ENCODE peak calls at places on chromosomes 13 and 19, in six cellular contexts. One of them, this sample, is unnamed.

GRCh38 chr19:30906871-30907270 is 442.4 kb downstream of the TSHZ3 start:
- DNase-seq in CD8-positive, alpha-beta T cell: no peak
- DNase-seq in tibial nerve: no peak
- DNase-seq in trophoblast cell: no peak
- DNase-seq in suprapubic skin: no peak
- DNase-seq in neural progenitor cell: no peak
- DNase-seq in this sample: no peak

GRCh38 chr13:24228852-24229458 is 68.4 kb downstream of the SPATA13 start:
- DNase-seq in CD8-positive, alpha-beta T cell: no peak
- DNase-seq in tibial nerve: no peak
- DNase-seq in trophoblast cell: peak; percentile 81
- DNase-seq in suprapubic skin: no peak
- DNase-seq in neural progenitor cell: peak; percentile 75
- DNase-seq in this sample: no peak

GRCh38 chr19:55432355-55432959 is 10.6 kb downstream of the SHISA7 start:
- DNase-seq in CD8-positive, alpha-beta T cell: no peak
- DNase-seq in tibial nerve: no peak
- DNase-seq in trophoblast cell: peak; percentile 57
- DNase-seq in suprapubic skin: no peak
- DNase-seq in neural progenitor cell: no peak
- DNase-seq in this sample: no peak

GRCh38 chr13:95553271-95553588 is 710 bp downstream of the CLDN10 start:
- DNase-seq in CD8-positive, alpha-beta T cell: no peak
- DNase-seq in tibial nerve: no peak
- DNase-seq in trophoblast cell: no peak
- DNase-seq in suprapubic skin: no peak
- DNase-seq in neural progenitor cell: peak; percentile 41
- DNase-seq in this sample: no peak

GRCh38 chr19:46967578-46968018 is 52.0 kb upstream of the NPAS1 start:
- DNase-seq in CD8-positive, alpha-beta T cell: no peak
- DNase-seq in tibial nerve: no peak
- DNase-seq in trophoblast cell: no peak
- DNase-seq in suprapubic skin: peak; percentile 75
- DNase-seq in neural progenitor cell: no peak
- DNase-seq in this sample: no peak

GRCh38 chr19:17303940-17304267 is 679 bp upstream of the ABHD8 start:
- DNase-seq in CD8-positive, alpha-beta T cell: no peak
- DNase-seq in tibial nerve: no peak
- DNase-seq in trophoblast cell: no peak
- DNase-seq in suprapubic skin: no peak
- DNase-seq in neural progenitor cell: no peak
- DNase-seq in this sample: no peak

GRCh38 chr19:4352701-4353121 is 9.3 kb downstream of the MPND start:
- DNase-seq in CD8-positive, alpha-beta T cell: peak; percentile 43
- DNase-seq in tibial nerve: no peak
- DNase-seq in trophoblast cell: peak; percentile 67
- DNase-seq in suprapubic skin: peak; percentile 70
- DNase-seq in neural progenitor cell: peak; percentile 84
- DNase-seq in this sample: peak; percentile 25

GRCh38 chr13:96279904-96280303 is 190.0 kb downstream of the HS6ST3 start:
- DNase-seq in CD8-positive, alpha-beta T cell: no peak
- DNase-seq in tibial nerve: no peak
- DNase-seq in trophoblast cell: no peak
- DNase-seq in suprapubic skin: no peak
- DNase-seq in neural progenitor cell: no peak
- DNase-seq in this sample: no peak

GRCh38 chr13:93603043-93603442 is 376.4 kb downstream of the GPC6 start:
- DNase-seq in CD8-positive, alpha-beta T cell: no peak
- DNase-seq in tibial nerve: no peak
- DNase-seq in trophoblast cell: no peak
- DNase-seq in suprapubic skin: no peak
- DNase-seq in neural progenitor cell: no peak
- DNase-seq in this sample: no peak

GRCh38 chr13:71360041-71360440 is 507.0 kb downstream of the DACH1 start:
- DNase-seq in CD8-positive, alpha-beta T cell: no peak
- DNase-seq in tibial nerve: no peak
- DNase-seq in trophoblast cell: no peak
- DNase-seq in suprapubic skin: no peak
- DNase-seq in neural progenitor cell: no peak
- DNase-seq in this sample: no peak

GRCh38 chr13:60838581-60838980 is 441.6 kb downstream of the TDRD3 start:
- DNase-seq in CD8-positive, alpha-beta T cell: no peak
- DNase-seq in tibial nerve: no peak
- DNase-seq in trophoblast cell: no peak
- DNase-seq in suprapubic skin: no peak
- DNase-seq in neural progenitor cell: no peak
- DNase-seq in this sample: no peak

GRCh38 chr13:99278843-99279242 is 20.7 kb upstream of the GPR18 start:
- DNase-seq in CD8-positive, alpha-beta T cell: no peak
- DNase-seq in tibial nerve: no peak
- DNase-seq in trophoblast cell: no peak
- DNase-seq in suprapubic skin: no peak
- DNase-seq in neural progenitor cell: no peak
- DNase-seq in this sample: no peak

GRCh38 chr19:35015576-35016351 is 14.5 kb upstream of the SCN1B start:
- DNase-seq in CD8-positive, alpha-beta T cell: no peak
- DNase-seq in tibial nerve: peak; percentile 40
- DNase-seq in trophoblast cell: no peak
- DNase-seq in suprapubic skin: no peak
- DNase-seq in neural progenitor cell: no peak
- DNase-seq in this sample: no peak

GRCh38 chr19:31444931-31445330 is 95.7 kb upstream of the TSHZ3 start:
- DNase-seq in CD8-positive, alpha-beta T cell: no peak
- DNase-seq in tibial nerve: no peak
- DNase-seq in trophoblast cell: no peak
- DNase-seq in suprapubic skin: no peak
- DNase-seq in neural progenitor cell: no peak
- DNase-seq in this sample: no peak

GRCh38 chr13:105952233-105952767 is 583.2 kb downstream of the EFNB2 start:
- DNase-seq in CD8-positive, alpha-beta T cell: no peak
- DNase-seq in tibial nerve: no peak
- DNase-seq in trophoblast cell: no peak
- DNase-seq in suprapubic skin: no peak
- DNase-seq in neural progenitor cell: no peak
- DNase-seq in this sample: no peak

GRCh38 chr19:20413705-20414104 is 151.9 kb downstream of the ZNF737 start:
- DNase-seq in CD8-positive, alpha-beta T cell: no peak
- DNase-seq in tibial nerve: no peak
- DNase-seq in trophoblast cell: no peak
- DNase-seq in suprapubic skin: no peak
- DNase-seq in neural progenitor cell: no peak
- DNase-seq in this sample: no peak

GRCh38 chr19:40928859-40929258 is 46.8 kb upstream of the CYP2A7 start:
- DNase-seq in CD8-positive, alpha-beta T cell: no peak
- DNase-seq in tibial nerve: no peak
- DNase-seq in trophoblast cell: peak; percentile 72
- DNase-seq in suprapubic skin: no peak
- DNase-seq in neural progenitor cell: no peak
- DNase-seq in this sample: no peak

GRCh38 chr13:34942732-34943674 is 933 bp downstream of the NBEA start:
- DNase-seq in CD8-positive, alpha-beta T cell: peak; percentile 0
- DNase-seq in tibial nerve: no peak
- DNase-seq in trophoblast cell: no peak
- DNase-seq in suprapubic skin: peak; percentile 49
- DNase-seq in neural progenitor cell: peak; percentile 84
- DNase-seq in this sample: peak; percentile 49

GRCh38 chr19:47593860-47594259 is 15.1 kb upstream of the BICRA start:
- DNase-seq in CD8-positive, alpha-beta T cell: no peak
- DNase-seq in tibial nerve: no peak
- DNase-seq in trophoblast cell: no peak
- DNase-seq in suprapubic skin: no peak
- DNase-seq in neural progenitor cell: no peak
- DNase-seq in this sample: no peak

GRCh38 chr13:109669234-109669612 is 117.2 kb downstream of the IRS2 start:
- DNase-seq in CD8-positive, alpha-beta T cell: no peak
- DNase-seq in tibial nerve: no peak
- DNase-seq in trophoblast cell: no peak
- DNase-seq in suprapubic skin: no peak
- DNase-seq in neural progenitor cell: peak; percentile 34
- DNase-seq in this sample: no peak

GRCh38 chr13:111973186-111974064 is 93.5 kb upstream of the SOX1 start:
- DNase-seq in CD8-positive, alpha-beta T cell: no peak
- DNase-seq in tibial nerve: no peak
- DNase-seq in trophoblast cell: no peak
- DNase-seq in suprapubic skin: no peak
- DNase-seq in neural progenitor cell: peak; percentile 64
- DNase-seq in this sample: no peak

GRCh38 chr13:30713133-30713532 is 22.2 kb upstream of the ALOX5AP start:
- DNase-seq in CD8-positive, alpha-beta T cell: no peak
- DNase-seq in tibial nerve: no peak
- DNase-seq in trophoblast cell: peak; percentile 31
- DNase-seq in suprapubic skin: no peak
- DNase-seq in neural progenitor cell: no peak
- DNase-seq in this sample: no peak

GRCh38 chr13:49454388-49455015 is 10.4 kb downstream of the SETDB2 start:
- DNase-seq in CD8-positive, alpha-beta T cell: no peak
- DNase-seq in tibial nerve: no peak
- DNase-seq in trophoblast cell: no peak
- DNase-seq in suprapubic skin: no peak
- DNase-seq in neural progenitor cell: no peak
- DNase-seq in this sample: no peak

GRCh38 chr19:49950956-49951526 is 9.9 kb downstream of the SIGLEC11 start:
- DNase-seq in CD8-positive, alpha-beta T cell: no peak
- DNase-seq in tibial nerve: no peak
- DNase-seq in trophoblast cell: no peak
- DNase-seq in suprapubic skin: no peak
- DNase-seq in neural progenitor cell: no peak
- DNase-seq in this sample: no peak

GRCh38 chr19:49952475-49952829 is 8.5 kb downstream of the SIGLEC11 start:
- DNase-seq in CD8-positive, alpha-beta T cell: no peak
- DNase-seq in tibial nerve: no peak
- DNase-seq in trophoblast cell: no peak
- DNase-seq in suprapubic skin: no peak
- DNase-seq in neural progenitor cell: no peak
- DNase-seq in this sample: no peak

GRCh38 chr19:49949735-49950589 is 11.0 kb downstream of the SIGLEC11 start:
- DNase-seq in CD8-positive, alpha-beta T cell: no peak
- DNase-seq in tibial nerve: no peak
- DNase-seq in trophoblast cell: no peak
- DNase-seq in suprapubic skin: no peak
- DNase-seq in neural progenitor cell: no peak
- DNase-seq in this sample: no peak

GRCh38 chr19:49951806-49952474 is 9.0 kb downstream of the SIGLEC11 start:
- DNase-seq in CD8-positive, alpha-beta T cell: no peak
- DNase-seq in tibial nerve: no peak
- DNase-seq in trophoblast cell: no peak
- DNase-seq in suprapubic skin: no peak
- DNase-seq in neural progenitor cell: no peak
- DNase-seq in this sample: no peak

DNA sequence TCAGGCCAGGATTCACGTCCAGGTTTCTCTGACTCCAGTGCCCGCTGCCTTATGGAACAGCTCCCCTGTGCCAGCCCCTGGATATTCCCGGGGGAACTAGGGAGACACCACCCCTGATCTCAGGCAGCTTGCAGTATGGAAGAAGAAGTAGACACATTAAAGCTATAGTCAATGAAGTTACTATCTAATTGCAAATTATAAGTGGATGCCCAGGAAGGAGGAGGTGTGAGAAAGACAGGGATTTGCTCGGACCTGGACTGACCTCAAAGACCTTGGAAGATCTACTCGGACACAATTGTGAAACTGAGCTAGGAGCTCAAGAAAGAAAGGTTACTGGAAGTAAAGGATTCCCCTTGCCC is 10.4 kb downstream of the SIGLEC11 start:
- DNase-seq in CD8-positive, alpha-beta T cell: no peak
- DNase-seq in tibial nerve: no peak
- DNase-seq in trophoblast cell: no peak
- DNase-seq in suprapubic skin: no peak
- DNase-seq in neural progenitor cell: no peak
- DNase-seq in this sample: no peak
- H3K27ac ChIP-seq in CD8-positive, alpha-beta T cell: no peak overlapping the region
- H3K27ac ChIP-seq in tibial nerve: no peak overlapping the region
- H3K27ac ChIP-seq in trophoblast cell: no peak overlapping the region
- H3K27ac ChIP-seq in suprapubic skin: no peak overlapping the region
- H3K27ac ChIP-seq in neural progenitor cell: no peak overlapping the region
- H3K27ac ChIP-seq in this sample: no peak overlapping the region

DNA sequence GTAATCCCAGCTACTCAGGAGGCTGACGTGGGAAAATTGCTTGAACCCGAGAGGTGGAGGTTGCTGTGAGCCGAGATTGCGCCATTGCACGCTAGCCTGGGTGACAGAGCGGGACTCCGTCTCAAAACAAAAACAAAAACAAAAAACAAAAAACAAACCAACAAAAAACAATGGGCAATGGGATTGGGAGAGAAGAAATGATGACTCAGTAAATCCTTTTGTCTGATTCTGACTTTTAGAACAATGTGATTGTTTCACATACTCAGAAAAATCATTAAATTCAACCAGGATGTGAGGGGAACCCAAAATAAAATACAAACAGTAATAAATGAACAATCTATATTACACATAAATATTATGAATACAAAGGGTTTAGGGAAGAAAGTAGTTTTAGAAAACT is 5.1 kb downstream of the ZNF565 start:
- DNase-seq in CD8-positive, alpha-beta T cell: no peak
- DNase-seq in tibial nerve: no peak
- DNase-seq in trophoblast cell: no peak
- DNase-seq in suprapubic skin: no peak
- DNase-seq in neural progenitor cell: no peak
- DNase-seq in this sample: no peak
- H3K27ac ChIP-seq in CD8-positive, alpha-beta T cell: no peak overlapping the region
- H3K27ac ChIP-seq in tibial nerve: no peak overlapping the region
- H3K27ac ChIP-seq in trophoblast cell: no peak overlapping the region
- H3K27ac ChIP-seq in suprapubic skin: no peak overlapping the region
- H3K27ac ChIP-seq in neural progenitor cell: no peak overlapping the region
- H3K27ac ChIP-seq in this sample: peak overlapping the region; percentile 90

GRCh38 chr19:11551603-11552235 is 7.3 kb downstream of the ELOF1 start:
- DNase-seq in CD8-positive, alpha-beta T cell: no peak
- DNase-seq in tibial nerve: no peak
- DNase-seq in trophoblast cell: no peak
- DNase-seq in suprapubic skin: no peak
- DNase-seq in neural progenitor cell: peak; percentile 47
- DNase-seq in this sample: no peak

GRCh38 chr19:11556634-11557420 is 2.2 kb downstream of the ELOF1 start:
- DNase-seq in CD8-positive, alpha-beta T cell: no peak
- DNase-seq in tibial nerve: no peak
- DNase-seq in trophoblast cell: no peak
- DNase-seq in suprapubic skin: no peak
- DNase-seq in neural progenitor cell: no peak
- DNase-seq in this sample: no peak

GRCh38 chr19:11552666-11553372 is 6.2 kb downstream of the ELOF1 start:
- DNase-seq in CD8-positive, alpha-beta T cell: no peak
- DNase-seq in tibial nerve: no peak
- DNase-seq in trophoblast cell: no peak
- DNase-seq in suprapubic skin: no peak
- DNase-seq in neural progenitor cell: no peak
- DNase-seq in this sample: no peak

GRCh38 chr19:11555246-11555645 is 3.8 kb downstream of the ELOF1 start:
- DNase-seq in CD8-positive, alpha-beta T cell: no peak
- DNase-seq in tibial nerve: no peak
- DNase-seq in trophoblast cell: no peak
- DNase-seq in suprapubic skin: no peak
- DNase-seq in neural progenitor cell: no peak
- DNase-seq in this sample: no peak

GRCh38 chr19:11554160-11554559 is 4.9 kb downstream of the ELOF1 start:
- DNase-seq in CD8-positive, alpha-beta T cell: no peak
- DNase-seq in tibial nerve: no peak
- DNase-seq in trophoblast cell: no peak
- DNase-seq in suprapubic skin: no peak
- DNase-seq in neural progenitor cell: no peak
- DNase-seq in this sample: no peak
- H3K27ac ChIP-seq in CD8-positive, alpha-beta T cell: no peak overlapping the region
- H3K27ac ChIP-seq in tibial nerve: no peak overlapping the region
- H3K27ac ChIP-seq in trophoblast cell: no peak overlapping the region
- H3K27ac ChIP-seq in suprapubic skin: no peak overlapping the region
- H3K27ac ChIP-seq in neural progenitor cell: no peak overlapping the region
- H3K27ac ChIP-seq in this sample: no peak overlapping the region

GRCh38 chr13:52159159-52159982 is at the start of gene NEK3:
- DNase-seq in CD8-positive, alpha-beta T cell: no peak
- DNase-seq in tibial nerve: peak; percentile 44
- DNase-seq in trophoblast cell: peak; percentile 59
- DNase-seq in suprapubic skin: peak; percentile 84
- DNase-seq in neural progenitor cell: peak; percentile 84
- DNase-seq in this sample: peak; percentile 65
- H3K27ac ChIP-seq in CD8-positive, alpha-beta T cell: no peak within 1 kb of the TSS
- H3K27ac ChIP-seq in tibial nerve: peak within 1 kb of the TSS; percentile 91
- H3K27ac ChIP-seq in trophoblast cell: no peak within 1 kb of the TSS
- H3K27ac ChIP-seq in suprapubic skin: peak within 1 kb of the TSS; percentile 90
- H3K27ac ChIP-seq in neural progenitor cell: no peak within 1 kb of the TSS
- H3K27ac ChIP-seq in this sample: peak within 1 kb of the TSS; percentile 56